ENCODE peak calls at places on chromosomes 5 and 9, in six cellular contexts. X is esophagus muscularis mucosa; Z is stomach; N is CD8-positive, alpha-beta T cell; W is HCT116; D is A673. S is an unnamed sample. For H3K4me1 and H3K27me3, the result is how much of the 10 kb centered on the place peaks cover.

GRCh38 chr5:11104543-11105151 is 343.6 kb upstream of the DAP start:
- DNase-seq in W (no peak), N (no peak), D (no peak), X (no peak), Z (no peak), S (no peak)

GRCh38 chr5:91129748-91130147 is 253.4 kb downstream of the ARRDC3 start:
- DNase-seq in D (no peak), N (no peak), Z (no peak), X (no peak), W (no peak), S (no peak)

GRCh38 chr9:136862849-136863622 is 3.1 kb downstream of the EDF1 start:
- DNase-seq in W (no peak), N (no peak), Z (no peak), X (no peak), D (no peak), S (no peak)

GRCh38 chr5:95962475-95962773 is 773 bp upstream of the ELL2 start:
- DNase-seq in N (no peak), D (peak), X (no peak), Z (no peak), W (no peak), S (no peak)

GRCh38 chr9:115267788-115268187 is 149.8 kb upstream of the TNC start:
- DNase-seq in D (peak), X (no peak), N (no peak), Z (no peak), W (no peak), S (peak)

GRCh38 chr5:34053133-34053532 is 10.1 kb upstream of the C1QTNF3 start:
- DNase-seq in X (no peak), N (no peak), Z (no peak), D (peak), W (no peak), S (no peak)

GRCh38 chr5:158145827-158146226 is 286.9 kb upstream of the CLINT1 start:
- DNase-seq in X (no peak), D (no peak), N (no peak), W (no peak), Z (no peak), S (no peak)

GRCh38 chr5:133228316-133228715 is 176.5 kb downstream of the HSPA4 start:
- DNase-seq in Z (no peak), X (no peak), D (no peak), N (no peak), W (no peak), S (no peak)

GRCh38 chr9:3827175-3827574 is 301.4 kb upstream of the RFX3 start:
- DNase-seq in N (no peak), X (no peak), Z (peak), D (no peak), W (peak), S (no peak)

GRCh38 chr5:69217154-69217731 is 17.4 kb upstream of the CDK7 start:
- DNase-seq in N (peak), W (no peak), D (peak), Z (peak), X (no peak), S (no peak)

GRCh38 chr5:119269061-119269579 is 86.7 kb upstream of the TNFAIP8 start:
- DNase-seq in D (peak), X (no peak), N (no peak), Z (peak), W (peak), S (peak)

GRCh38 chr9:107020040-107020530 is 157.1 kb downstream of the ZNF462 start:
- DNase-seq in W (no peak), Z (no peak), D (peak), X (peak), N (no peak), S (peak)

GRCh38 chr5:7225826-7226225 is 170.1 kb upstream of the ADCY2 start:
- DNase-seq in W (no peak), Z (no peak), D (no peak), X (peak), N (no peak), S (no peak)

GRCh38 chr5:135398160-135398854 is 724 bp downstream of the MACROH2A1 start:
- DNase-seq in D (peak), Z (peak), W (peak), N (peak), X (peak), S (peak)

GRCh38 chr9:120583958-120584369 is 4.0 kb upstream of the CDK5RAP2 start:
- DNase-seq in X (no peak), W (peak), D (peak), N (no peak), Z (peak), S (no peak)

GRCh38 chr9:133125706-133126696 is 5.0 kb upstream of the RALGDS start:
- DNase-seq in X (no peak), Z (no peak), N (no peak), D (no peak), W (no peak), S (peak)

GRCh38 chr5:112576298-112576925 is 157.3 kb upstream of the EPB41L4A start:
- DNase-seq in N (no peak), Z (no peak), X (no peak), W (no peak), D (no peak), S (peak)

GRCh38 chr5:65121880-65122436 is 353.2 kb downstream of the CWC27 start:
- DNase-seq in N (no peak), W (no peak), D (no peak), Z (no peak), X (peak), S (peak)

GRCh38 chr5:68171101-68171558 is 44.4 kb upstream of the PIK3R1 start:
- DNase-seq in W (no peak), X (peak), D (no peak), Z (peak), N (no peak), S (no peak)

GRCh38 chr5:136963521-136963920 is 535.6 kb downstream of the SPOCK1 start:
- DNase-seq in Z (no peak), W (no peak), N (no peak), X (no peak), D (no peak), S (no peak)

GRCh38 chr5:56064984-56065383 is 70.2 kb upstream of the IL6ST start:
- DNase-seq in W (no peak), D (no peak), X (no peak), N (no peak), Z (no peak), S (no peak)

GRCh38 chr5:61394078-61394701 is 62.1 kb downstream of the ZSWIM6 start:
- DNase-seq in X (no peak), Z (no peak), W (no peak), N (no peak), D (no peak), S (no peak)

GRCh38 chr5:9201761-9202160 is 344.1 kb downstream of the SEMA5A start:
- DNase-seq in D (no peak), X (no peak), W (no peak), N (no peak), Z (no peak), S (no peak)

GRCh38 chr5:132821791-132822190 is 8.7 kb downstream of the SHROOM1 start:
- DNase-seq in Z (no peak), X (no peak), D (no peak), N (no peak), W (no peak), S (no peak)

GRCh38 chr9:135612981-135613910 is 26.1 kb downstream of the GLT6D1 start:
- DNase-seq in X (peak), W (no peak), N (no peak), D (no peak), Z (no peak), S (no peak)

GRCh38 chr5:168747987-168748777 is 169.0 kb upstream of the PANK3 start:
- DNase-seq in X (no peak), W (peak), Z (no peak), N (no peak), D (peak), S (peak)

GRCh38 chr9:127055745-127056402 is 66.6 kb downstream of the ANGPTL2 start:
- DNase-seq in X (peak), Z (no peak), D (no peak), N (no peak), W (no peak), S (no peak)

GRCh38 chr5:1772634-1773033 is 27.0 kb downstream of the MRPL36 start:
- DNase-seq in W (peak), N (no peak), Z (no peak), X (no peak), D (peak), S (peak)

GRCh38 chr5:61289241-61289640 is 42.8 kb upstream of the ZSWIM6 start:
- DNase-seq in Z (no peak), W (no peak), X (no peak), D (peak), N (no peak), S (no peak)

GRCh38 chr5:151592855-151593408 is 1.8 kb upstream of the FAT2 start:
- DNase-seq in W (no peak), D (no peak), N (no peak), Z (no peak), X (no peak), S (no peak)

GRCh38 chr5:32810812-32811211 is 99.7 kb downstream of the NPR3 start:
- DNase-seq in Z (no peak), X (no peak), W (no peak), N (no peak), D (no peak), S (peak)

GRCh38 chr5:149141957-149142851 is 911 bp downstream of the ABLIM3 start:
- DNase-seq in Z (no peak), N (no peak), W (no peak), D (no peak), X (peak), S (peak)

GRCh38 chr5:5708367-5708919 is 286.0 kb downstream of the ICE1 start:
- DNase-seq in N (no peak), W (no peak), Z (no peak), D (no peak), X (no peak), S (no peak)

GRCh38 chr9:2697492-2697891 is 19.8 kb upstream of the KCNV2 start:
- DNase-seq in W (no peak), Z (no peak), N (no peak), X (no peak), D (no peak), S (no peak)

GRCh38 chr5:6436715-6437340 is 11.8 kb upstream of the UBE2QL1 start:
- DNase-seq in W (no peak), Z (no peak), N (no peak), X (no peak), D (peak), S (no peak)

GRCh38 chr5:1783214-1783551 is 16.5 kb downstream of the MRPL36 start:
- DNase-seq in W (no peak), Z (no peak), N (no peak), X (no peak), D (no peak), S (peak)

GRCh38 chr5:176612855-176613254 is 2.9 kb upstream of the GPRIN1 start:
- DNase-seq in Z (no peak), N (no peak), X (no peak), D (no peak), W (no peak), S (no peak)

GRCh38 chr9:126293522-126293889 is 33.1 kb upstream of the MVB12B start:
- DNase-seq in X (no peak), Z (no peak), D (peak), W (no peak), N (no peak), S (no peak)

GRCh38 chr9:80125731-80126264 is 554.0 kb downstream of the TLE4 start:
- DNase-seq in D (no peak), X (no peak), N (no peak), Z (no peak), W (no peak), S (no peak)

GRCh38 chr5:139744471-139745120 is 51.0 kb upstream of the PSD2 start:
- DNase-seq in W (no peak), D (no peak), X (no peak), N (no peak), Z (no peak), S (no peak)
- H3K4me1 ChIP-seq in W (under half), D (under half), X (under half), N (under half), Z (under half), S (under half)

DNA sequence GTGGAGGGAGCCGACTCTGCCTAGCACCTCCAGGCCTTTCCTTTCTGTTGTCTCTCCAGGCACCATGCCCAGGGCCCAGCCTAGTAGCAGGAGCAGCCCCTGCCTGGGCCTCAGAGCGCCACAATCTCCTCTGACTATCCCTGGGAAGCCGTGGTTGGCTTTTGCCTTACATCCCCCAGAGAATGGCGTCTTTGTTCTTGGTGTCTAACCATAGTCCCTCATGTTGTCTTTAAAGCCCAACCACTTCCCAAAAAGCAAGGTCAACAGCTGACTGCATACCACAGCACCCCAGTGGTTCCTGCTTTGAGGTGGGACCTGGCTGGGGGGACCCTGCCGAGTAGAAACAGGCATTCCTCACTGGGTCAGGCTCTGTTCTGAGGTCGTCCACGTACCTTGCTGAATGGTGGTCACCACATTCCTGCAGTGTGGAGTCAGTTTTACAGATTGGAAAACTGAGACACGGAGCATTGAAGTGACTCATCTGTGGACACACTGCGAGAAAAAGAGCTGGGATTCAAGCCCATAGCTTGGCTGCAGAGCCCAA is 13.7 kb upstream of the CERCAM start:
- DNase-seq in D (no peak), X (no peak), Z (no peak), W (no peak), N (no peak), S (no peak)
- TF ChIP-seq CTCF in D (no peak), X (no peak), Z (no peak), W (no peak), N (no peak), S (no peak)

GRCh38 chr5:154090656-154091055 is 51.9 kb downstream of the MFAP3 start:
- DNase-seq in Z (no peak), D (no peak), N (no peak), W (no peak), X (no peak), S (no peak)
- H3K27me3 ChIP-seq in Z (under half), D (under half), N (under half), W (under half), X (under half), S (under half)

GRCh38 chr9:113247640-113248039 is 26.3 kb downstream of the SLC31A1 start:
- DNase-seq in Z (no peak), W (no peak), X (no peak), N (no peak), D (no peak), S (no peak)

GRCh38 chr9:113245894-113246293 is 24.6 kb downstream of the SLC31A1 start:
- DNase-seq in Z (no peak), W (no peak), D (no peak), N (no peak), X (no peak), S (no peak)

GRCh38 chr9:113241161-113241560 is 19.8 kb downstream of the SLC31A1 start:
- DNase-seq in D (no peak), W (no peak), Z (no peak), N (no peak), X (no peak), S (no peak)

GRCh38 chr9:113246928-113247327 is 25.6 kb downstream of the SLC31A1 start:
- DNase-seq in Z (no peak), N (no peak), D (no peak), W (no peak), X (no peak), S (no peak)

GRCh38 chr9:113244556-113244955 is 23.2 kb downstream of the SLC31A1 start:
- DNase-seq in Z (no peak), X (no peak), W (no peak), D (no peak), N (no peak), S (no peak)
- H3K4me1 ChIP-seq in Z (under half), X (under half), W (under half), D (under half), N (under half), S (under half)